ENCODE peak calls at places on chromosomes 6 and 20, in nine cellular contexts. One of them, this sample, is unnamed.

GRCh38 chr20:34065260-34065659 is 46.8 kb downstream of the EIF2S2 start:
- DNase-seq in stimulated activated naive B cell treated with anti-CD40 and anti-IgM and Interleukin-4, amounts not matched to agents 10 μg/mL and 1 μg/mL and 100 μg/mL, for 72 hours: no peak
- DNase-seq in left kidney: no peak
- DNase-seq in activated T-cell treated with anti-CD3 and anti-CD28 coated beads, Interleukin-2, amount 50 U/mL, for 24 hours: no peak
- DNase-seq in ELR: peak
- DNase-seq in fibroblast of the aortic adventitia: peak
- DNase-seq in HT-29: no peak
- DNase-seq in NCI-H1417: no peak
- DNase-seq in T-helper 9 cell: no peak
- DNase-seq in this sample: no peak

GRCh38 chr20:32438331-32438858 is 80.3 kb downstream of the ASXL1 start:
- DNase-seq in stimulated activated naive B cell treated with anti-CD40 and anti-IgM and Interleukin-4, amounts not matched to agents 10 μg/mL and 1 μg/mL and 100 μg/mL, for 72 hours: no peak
- DNase-seq in left kidney: no peak
- DNase-seq in activated T-cell treated with anti-CD3 and anti-CD28 coated beads, Interleukin-2, amount 50 U/mL, for 24 hours: no peak
- DNase-seq in ELR: no peak
- DNase-seq in fibroblast of the aortic adventitia: no peak
- DNase-seq in HT-29: no peak
- DNase-seq in NCI-H1417: no peak
- DNase-seq in T-helper 9 cell: no peak
- DNase-seq in this sample: no peak

GRCh38 chr6:131763749-131764148 is 44.1 kb upstream of the ENPP1 start:
- DNase-seq in stimulated activated naive B cell treated with anti-CD40 and anti-IgM and Interleukin-4, amounts not matched to agents 10 μg/mL and 1 μg/mL and 100 μg/mL, for 72 hours: no peak
- DNase-seq in left kidney: no peak
- DNase-seq in activated T-cell treated with anti-CD3 and anti-CD28 coated beads, Interleukin-2, amount 50 U/mL, for 24 hours: no peak
- DNase-seq in ELR: no peak
- DNase-seq in fibroblast of the aortic adventitia: no peak
- DNase-seq in HT-29: no peak
- DNase-seq in NCI-H1417: no peak
- DNase-seq in T-helper 9 cell: no peak
- DNase-seq in this sample: no peak

GRCh38 chr6:1337791-1338190 is 25.9 kb downstream of the FOXQ1 start:
- DNase-seq in stimulated activated naive B cell treated with anti-CD40 and anti-IgM and Interleukin-4, amounts not matched to agents 10 μg/mL and 1 μg/mL and 100 μg/mL, for 72 hours: no peak
- DNase-seq in left kidney: no peak
- DNase-seq in activated T-cell treated with anti-CD3 and anti-CD28 coated beads, Interleukin-2, amount 50 U/mL, for 24 hours: no peak
- DNase-seq in ELR: no peak
- DNase-seq in fibroblast of the aortic adventitia: peak
- DNase-seq in HT-29: no peak
- DNase-seq in NCI-H1417: no peak
- DNase-seq in T-helper 9 cell: no peak
- DNase-seq in this sample: no peak

GRCh38 chr6:106820412-106820852 is 154.1 kb downstream of the CD24 start:
- DNase-seq in stimulated activated naive B cell treated with anti-CD40 and anti-IgM and Interleukin-4, amounts not matched to agents 10 μg/mL and 1 μg/mL and 100 μg/mL, for 72 hours: no peak
- DNase-seq in left kidney: peak
- DNase-seq in activated T-cell treated with anti-CD3 and anti-CD28 coated beads, Interleukin-2, amount 50 U/mL, for 24 hours: no peak
- DNase-seq in ELR: peak
- DNase-seq in fibroblast of the aortic adventitia: peak
- DNase-seq in HT-29: no peak
- DNase-seq in NCI-H1417: no peak
- DNase-seq in T-helper 9 cell: no peak
- DNase-seq in this sample: no peak

GRCh38 chr6:151962246-151962846 is 154.9 kb downstream of the ESR1 start:
- DNase-seq in stimulated activated naive B cell treated with anti-CD40 and anti-IgM and Interleukin-4, amounts not matched to agents 10 μg/mL and 1 μg/mL and 100 μg/mL, for 72 hours: no peak
- DNase-seq in left kidney: no peak
- DNase-seq in activated T-cell treated with anti-CD3 and anti-CD28 coated beads, Interleukin-2, amount 50 U/mL, for 24 hours: no peak
- DNase-seq in ELR: peak
- DNase-seq in fibroblast of the aortic adventitia: peak
- DNase-seq in HT-29: no peak
- DNase-seq in NCI-H1417: no peak
- DNase-seq in T-helper 9 cell: no peak
- DNase-seq in this sample: no peak

GRCh38 chr6:163671355-163671754 is 256.8 kb downstream of the QKI start:
- DNase-seq in stimulated activated naive B cell treated with anti-CD40 and anti-IgM and Interleukin-4, amounts not matched to agents 10 μg/mL and 1 μg/mL and 100 μg/mL, for 72 hours: no peak
- DNase-seq in left kidney: no peak
- DNase-seq in activated T-cell treated with anti-CD3 and anti-CD28 coated beads, Interleukin-2, amount 50 U/mL, for 24 hours: no peak
- DNase-seq in ELR: no peak
- DNase-seq in fibroblast of the aortic adventitia: no peak
- DNase-seq in HT-29: no peak
- DNase-seq in NCI-H1417: no peak
- DNase-seq in T-helper 9 cell: no peak
- DNase-seq in this sample: no peak

GRCh38 chr6:137165375-137166246 is 7.8 kb downstream of the IL22RA2 start:
- DNase-seq in stimulated activated naive B cell treated with anti-CD40 and anti-IgM and Interleukin-4, amounts not matched to agents 10 μg/mL and 1 μg/mL and 100 μg/mL, for 72 hours: no peak
- DNase-seq in left kidney: no peak
- DNase-seq in activated T-cell treated with anti-CD3 and anti-CD28 coated beads, Interleukin-2, amount 50 U/mL, for 24 hours: no peak
- DNase-seq in ELR: peak
- DNase-seq in fibroblast of the aortic adventitia: peak
- DNase-seq in HT-29: peak
- DNase-seq in NCI-H1417: peak
- DNase-seq in T-helper 9 cell: peak
- DNase-seq in this sample: peak

GRCh38 chr6:31541059-31541657 is 645 bp downstream of the DDX39B start:
- DNase-seq in stimulated activated naive B cell treated with anti-CD40 and anti-IgM and Interleukin-4, amounts not matched to agents 10 μg/mL and 1 μg/mL and 100 μg/mL, for 72 hours: peak
- DNase-seq in left kidney: peak
- DNase-seq in activated T-cell treated with anti-CD3 and anti-CD28 coated beads, Interleukin-2, amount 50 U/mL, for 24 hours: peak
- DNase-seq in ELR: peak
- DNase-seq in fibroblast of the aortic adventitia: peak
- DNase-seq in HT-29: no peak
- DNase-seq in NCI-H1417: peak
- DNase-seq in T-helper 9 cell: peak
- DNase-seq in this sample: peak

GRCh38 chr6:131937703-131938631 is 13.2 kb downstream of the CCN2 start:
- DNase-seq in stimulated activated naive B cell treated with anti-CD40 and anti-IgM and Interleukin-4, amounts not matched to agents 10 μg/mL and 1 μg/mL and 100 μg/mL, for 72 hours: no peak
- DNase-seq in left kidney: no peak
- DNase-seq in activated T-cell treated with anti-CD3 and anti-CD28 coated beads, Interleukin-2, amount 50 U/mL, for 24 hours: no peak
- DNase-seq in ELR: peak
- DNase-seq in fibroblast of the aortic adventitia: peak
- DNase-seq in HT-29: no peak
- DNase-seq in NCI-H1417: peak
- DNase-seq in T-helper 9 cell: no peak
- DNase-seq in this sample: no peak

GRCh38 chr6:83860347-83860731 is 850 bp downstream of the CYB5R4 start:
- DNase-seq in stimulated activated naive B cell treated with anti-CD40 and anti-IgM and Interleukin-4, amounts not matched to agents 10 μg/mL and 1 μg/mL and 100 μg/mL, for 72 hours: no peak
- DNase-seq in left kidney: no peak
- DNase-seq in activated T-cell treated with anti-CD3 and anti-CD28 coated beads, Interleukin-2, amount 50 U/mL, for 24 hours: no peak
- DNase-seq in ELR: no peak
- DNase-seq in fibroblast of the aortic adventitia: no peak
- DNase-seq in HT-29: no peak
- DNase-seq in NCI-H1417: no peak
- DNase-seq in T-helper 9 cell: no peak
- DNase-seq in this sample: peak

GRCh38 chr6:111423960-111424846 is 58.8 kb downstream of the REV3L start:
- DNase-seq in stimulated activated naive B cell treated with anti-CD40 and anti-IgM and Interleukin-4, amounts not matched to agents 10 μg/mL and 1 μg/mL and 100 μg/mL, for 72 hours: no peak
- DNase-seq in left kidney: no peak
- DNase-seq in activated T-cell treated with anti-CD3 and anti-CD28 coated beads, Interleukin-2, amount 50 U/mL, for 24 hours: no peak
- DNase-seq in ELR: peak
- DNase-seq in fibroblast of the aortic adventitia: peak
- DNase-seq in HT-29: peak
- DNase-seq in NCI-H1417: no peak
- DNase-seq in T-helper 9 cell: no peak
- DNase-seq in this sample: no peak

GRCh38 chr6:65650086-65650485 is 56.9 kb downstream of the EYS start:
- DNase-seq in stimulated activated naive B cell treated with anti-CD40 and anti-IgM and Interleukin-4, amounts not matched to agents 10 μg/mL and 1 μg/mL and 100 μg/mL, for 72 hours: no peak
- DNase-seq in left kidney: no peak
- DNase-seq in activated T-cell treated with anti-CD3 and anti-CD28 coated beads, Interleukin-2, amount 50 U/mL, for 24 hours: no peak
- DNase-seq in ELR: no peak
- DNase-seq in fibroblast of the aortic adventitia: no peak
- DNase-seq in HT-29: no peak
- DNase-seq in NCI-H1417: no peak
- DNase-seq in T-helper 9 cell: no peak
- DNase-seq in this sample: no peak

GRCh38 chr20:64036346-64037198 is 590 bp downstream of the C20orf204 start:
- DNase-seq in stimulated activated naive B cell treated with anti-CD40 and anti-IgM and Interleukin-4, amounts not matched to agents 10 μg/mL and 1 μg/mL and 100 μg/mL, for 72 hours: no peak
- DNase-seq in left kidney: peak
- DNase-seq in activated T-cell treated with anti-CD3 and anti-CD28 coated beads, Interleukin-2, amount 50 U/mL, for 24 hours: peak
- DNase-seq in ELR: no peak
- DNase-seq in fibroblast of the aortic adventitia: no peak
- DNase-seq in HT-29: no peak
- DNase-seq in NCI-H1417: no peak
- DNase-seq in T-helper 9 cell: no peak
- DNase-seq in this sample: no peak

GRCh38 chr6:74369556-74369993 is 673.6 kb downstream of the CD109 start:
- DNase-seq in stimulated activated naive B cell treated with anti-CD40 and anti-IgM and Interleukin-4, amounts not matched to agents 10 μg/mL and 1 μg/mL and 100 μg/mL, for 72 hours: no peak
- DNase-seq in left kidney: no peak
- DNase-seq in activated T-cell treated with anti-CD3 and anti-CD28 coated beads, Interleukin-2, amount 50 U/mL, for 24 hours: no peak
- DNase-seq in ELR: peak
- DNase-seq in fibroblast of the aortic adventitia: peak
- DNase-seq in HT-29: no peak
- DNase-seq in NCI-H1417: no peak
- DNase-seq in T-helper 9 cell: no peak
- DNase-seq in this sample: no peak

GRCh38 chr6:55437141-55437540 is 109.9 kb downstream of the GFRAL start:
- DNase-seq in stimulated activated naive B cell treated with anti-CD40 and anti-IgM and Interleukin-4, amounts not matched to agents 10 μg/mL and 1 μg/mL and 100 μg/mL, for 72 hours: no peak
- DNase-seq in left kidney: no peak
- DNase-seq in activated T-cell treated with anti-CD3 and anti-CD28 coated beads, Interleukin-2, amount 50 U/mL, for 24 hours: no peak
- DNase-seq in ELR: no peak
- DNase-seq in fibroblast of the aortic adventitia: no peak
- DNase-seq in HT-29: no peak
- DNase-seq in NCI-H1417: no peak
- DNase-seq in T-helper 9 cell: no peak
- DNase-seq in this sample: no peak

GRCh38 chr6:44642870-44643522 is 255.5 kb downstream of the CDC5L start:
- DNase-seq in stimulated activated naive B cell treated with anti-CD40 and anti-IgM and Interleukin-4, amounts not matched to agents 10 μg/mL and 1 μg/mL and 100 μg/mL, for 72 hours: no peak
- DNase-seq in left kidney: no peak
- DNase-seq in activated T-cell treated with anti-CD3 and anti-CD28 coated beads, Interleukin-2, amount 50 U/mL, for 24 hours: peak
- DNase-seq in ELR: peak
- DNase-seq in fibroblast of the aortic adventitia: no peak
- DNase-seq in HT-29: no peak
- DNase-seq in NCI-H1417: peak
- DNase-seq in T-helper 9 cell: no peak
- DNase-seq in this sample: no peak

GRCh38 chr6:116779569-116780164 is 14.1 kb upstream of the FAM162B start:
- DNase-seq in stimulated activated naive B cell treated with anti-CD40 and anti-IgM and Interleukin-4, amounts not matched to agents 10 μg/mL and 1 μg/mL and 100 μg/mL, for 72 hours: no peak
- DNase-seq in left kidney: peak
- DNase-seq in activated T-cell treated with anti-CD3 and anti-CD28 coated beads, Interleukin-2, amount 50 U/mL, for 24 hours: no peak
- DNase-seq in ELR: peak
- DNase-seq in fibroblast of the aortic adventitia: peak
- DNase-seq in HT-29: peak
- DNase-seq in NCI-H1417: no peak
- DNase-seq in T-helper 9 cell: no peak
- DNase-seq in this sample: peak

GRCh38 chr6:21586760-21587181 is 6.8 kb upstream of the SOX4 start:
- DNase-seq in stimulated activated naive B cell treated with anti-CD40 and anti-IgM and Interleukin-4, amounts not matched to agents 10 μg/mL and 1 μg/mL and 100 μg/mL, for 72 hours: peak
- DNase-seq in left kidney: peak
- DNase-seq in activated T-cell treated with anti-CD3 and anti-CD28 coated beads, Interleukin-2, amount 50 U/mL, for 24 hours: peak
- DNase-seq in ELR: no peak
- DNase-seq in fibroblast of the aortic adventitia: no peak
- DNase-seq in HT-29: no peak
- DNase-seq in NCI-H1417: no peak
- DNase-seq in T-helper 9 cell: no peak
- DNase-seq in this sample: peak

GRCh38 chr6:150142657-150143501 is at the start of gene PPP1R14C:
- DNase-seq in stimulated activated naive B cell treated with anti-CD40 and anti-IgM and Interleukin-4, amounts not matched to agents 10 μg/mL and 1 μg/mL and 100 μg/mL, for 72 hours: peak
- DNase-seq in left kidney: peak
- DNase-seq in activated T-cell treated with anti-CD3 and anti-CD28 coated beads, Interleukin-2, amount 50 U/mL, for 24 hours: peak
- DNase-seq in ELR: peak
- DNase-seq in fibroblast of the aortic adventitia: no peak
- DNase-seq in HT-29: no peak
- DNase-seq in NCI-H1417: peak
- DNase-seq in T-helper 9 cell: no peak
- DNase-seq in this sample: peak

GRCh38 chr20:37903317-37904007 is 535 bp downstream of the VSTM2L start:
- DNase-seq in stimulated activated naive B cell treated with anti-CD40 and anti-IgM and Interleukin-4, amounts not matched to agents 10 μg/mL and 1 μg/mL and 100 μg/mL, for 72 hours: no peak
- DNase-seq in left kidney: no peak
- DNase-seq in activated T-cell treated with anti-CD3 and anti-CD28 coated beads, Interleukin-2, amount 50 U/mL, for 24 hours: no peak
- DNase-seq in ELR: no peak
- DNase-seq in fibroblast of the aortic adventitia: no peak
- DNase-seq in HT-29: no peak
- DNase-seq in NCI-H1417: no peak
- DNase-seq in T-helper 9 cell: no peak
- DNase-seq in this sample: peak

GRCh38 chr6:48826884-48827701 is 636.0 kb downstream of the MMUT start:
- DNase-seq in stimulated activated naive B cell treated with anti-CD40 and anti-IgM and Interleukin-4, amounts not matched to agents 10 μg/mL and 1 μg/mL and 100 μg/mL, for 72 hours: no peak
- DNase-seq in left kidney: no peak
- DNase-seq in activated T-cell treated with anti-CD3 and anti-CD28 coated beads, Interleukin-2, amount 50 U/mL, for 24 hours: no peak
- DNase-seq in ELR: peak
- DNase-seq in fibroblast of the aortic adventitia: peak
- DNase-seq in HT-29: peak
- DNase-seq in NCI-H1417: no peak
- DNase-seq in T-helper 9 cell: no peak
- DNase-seq in this sample: no peak

GRCh38 chr20:46784450-46785127 is 75.1 kb downstream of the SLC2A10 start:
- DNase-seq in stimulated activated naive B cell treated with anti-CD40 and anti-IgM and Interleukin-4, amounts not matched to agents 10 μg/mL and 1 μg/mL and 100 μg/mL, for 72 hours: no peak
- DNase-seq in left kidney: peak
- DNase-seq in activated T-cell treated with anti-CD3 and anti-CD28 coated beads, Interleukin-2, amount 50 U/mL, for 24 hours: no peak
- DNase-seq in ELR: peak
- DNase-seq in fibroblast of the aortic adventitia: peak
- DNase-seq in HT-29: no peak
- DNase-seq in NCI-H1417: no peak
- DNase-seq in T-helper 9 cell: no peak
- DNase-seq in this sample: no peak

GRCh38 chr20:49569403-49570115 is 1.6 kb upstream of the PTGIS start:
- DNase-seq in stimulated activated naive B cell treated with anti-CD40 and anti-IgM and Interleukin-4, amounts not matched to agents 10 μg/mL and 1 μg/mL and 100 μg/mL, for 72 hours: no peak
- DNase-seq in left kidney: peak
- DNase-seq in activated T-cell treated with anti-CD3 and anti-CD28 coated beads, Interleukin-2, amount 50 U/mL, for 24 hours: no peak
- DNase-seq in ELR: no peak
- DNase-seq in fibroblast of the aortic adventitia: peak
- DNase-seq in HT-29: no peak
- DNase-seq in NCI-H1417: no peak
- DNase-seq in T-helper 9 cell: no peak
- DNase-seq in this sample: no peak

GRCh38 chr6:113301651-113302050 is 555.5 kb upstream of the MARCKS start:
- DNase-seq in stimulated activated naive B cell treated with anti-CD40 and anti-IgM and Interleukin-4, amounts not matched to agents 10 μg/mL and 1 μg/mL and 100 μg/mL, for 72 hours: no peak
- DNase-seq in left kidney: no peak
- DNase-seq in activated T-cell treated with anti-CD3 and anti-CD28 coated beads, Interleukin-2, amount 50 U/mL, for 24 hours: no peak
- DNase-seq in ELR: peak
- DNase-seq in fibroblast of the aortic adventitia: peak
- DNase-seq in HT-29: no peak
- DNase-seq in NCI-H1417: no peak
- DNase-seq in T-helper 9 cell: no peak
- DNase-seq in this sample: no peak

GRCh38 chr6:36786055-36786675 is 53.1 kb downstream of the CPNE5 start:
- DNase-seq in stimulated activated naive B cell treated with anti-CD40 and anti-IgM and Interleukin-4, amounts not matched to agents 10 μg/mL and 1 μg/mL and 100 μg/mL, for 72 hours: no peak
- DNase-seq in left kidney: no peak
- DNase-seq in activated T-cell treated with anti-CD3 and anti-CD28 coated beads, Interleukin-2, amount 50 U/mL, for 24 hours: no peak
- DNase-seq in ELR: peak
- DNase-seq in fibroblast of the aortic adventitia: no peak
- DNase-seq in HT-29: no peak
- DNase-seq in NCI-H1417: no peak
- DNase-seq in T-helper 9 cell: no peak
- DNase-seq in this sample: no peak

GRCh38 chr6:145380186-145380585 is 355.1 kb downstream of the EPM2A start:
- DNase-seq in stimulated activated naive B cell treated with anti-CD40 and anti-IgM and Interleukin-4, amounts not matched to agents 10 μg/mL and 1 μg/mL and 100 μg/mL, for 72 hours: no peak
- DNase-seq in left kidney: peak
- DNase-seq in activated T-cell treated with anti-CD3 and anti-CD28 coated beads, Interleukin-2, amount 50 U/mL, for 24 hours: no peak
- DNase-seq in ELR: no peak
- DNase-seq in fibroblast of the aortic adventitia: no peak
- DNase-seq in HT-29: no peak
- DNase-seq in NCI-H1417: no peak
- DNase-seq in T-helper 9 cell: no peak
- DNase-seq in this sample: no peak

GRCh38 chr6:143195349-143195845 is 134.7 kb downstream of the AIG1 start:
- DNase-seq in stimulated activated naive B cell treated with anti-CD40 and anti-IgM and Interleukin-4, amounts not matched to agents 10 μg/mL and 1 μg/mL and 100 μg/mL, for 72 hours: no peak
- DNase-seq in left kidney: no peak
- DNase-seq in activated T-cell treated with anti-CD3 and anti-CD28 coated beads, Interleukin-2, amount 50 U/mL, for 24 hours: no peak
- DNase-seq in ELR: no peak
- DNase-seq in fibroblast of the aortic adventitia: no peak
- DNase-seq in HT-29: no peak
- DNase-seq in NCI-H1417: no peak
- DNase-seq in T-helper 9 cell: no peak
- DNase-seq in this sample: no peak

This sample was measured in germinal center.